ENCODE peak calls at places on chromosomes 1 and 21, in six cellular contexts. B is HCT116, K is GM23248, F is PC-3, D is SK-N-SH, Y is MM.1S. N is an unnamed sample.

GRCh38 chr1:244970661-244971523 is 106.5 kb upstream of the HNRNPU start:
- DNase-seq in D (peak; percentile 90), F (peak; percentile 96), B (peak; percentile 93), Y (peak; percentile 95), K (peak; percentile 97), N (peak; percentile 97)

GRCh38 chr1:166511754-166512153 is 327.5 kb upstream of the POGK start:
- DNase-seq in K (peak; percentile 62), B (no peak), F (peak; percentile 83), D (no peak), Y (no peak), N (no peak)

GRCh38 chr1:46198026-46198826 is at the start of gene POMGNT1:
- DNase-seq in D (peak; percentile 98), K (peak; percentile 89), Y (peak; percentile 79), B (no peak), F (peak; percentile 65), N (peak; percentile 90)

GRCh38 chr1:45789601-45790000 is 13.8 kb upstream of the MAST2 start:
- DNase-seq in Y (no peak), F (no peak), D (no peak), K (no peak), B (no peak), N (no peak)

GRCh38 chr1:17067465-17068245 is 13.8 kb upstream of the SDHB start:
- DNase-seq in B (no peak), F (no peak), Y (no peak), K (no peak), D (no peak), N (no peak)

GRCh38 chr1:101158424-101158823 is 78.4 kb upstream of the S1PR1 start:
- DNase-seq in D (no peak), B (no peak), F (no peak), K (no peak), Y (no peak), N (no peak)

GRCh38 chr1:242454262-242455051 is 70.0 kb downstream of the PLD5 start:
- DNase-seq in F (peak; percentile 72), D (peak; percentile 67), Y (peak; percentile 56), K (peak; percentile 64), B (peak; percentile 3), N (peak; percentile 62)

GRCh38 chr1:237098517-237098916 is 56.5 kb downstream of the RYR2 start:
- DNase-seq in Y (no peak), B (no peak), K (no peak), D (no peak), F (no peak), N (no peak)

GRCh38 chr21:33127154-33127893 is 57.4 kb downstream of the OLIG1 start:
- DNase-seq in B (peak; percentile 48), K (peak; percentile 76), F (peak; percentile 82), D (peak; percentile 60), Y (peak; percentile 83), N (peak; percentile 88)

GRCh38 chr1:50522943-50523342 is 99.7 kb upstream of the DMRTA2 start:
- DNase-seq in Y (no peak), D (no peak), F (no peak), B (no peak), K (no peak), N (no peak)

GRCh38 chr1:112369389-112370285 is 26.4 kb upstream of the CTTNBP2NL start:
- DNase-seq in B (peak; percentile 76), K (peak; percentile 91), F (peak; percentile 92), D (peak; percentile 83), Y (peak; percentile 53), N (peak; percentile 90)

GRCh38 chr1:15764269-15764764 is 5.7 kb downstream of the FBLIM1 start:
- DNase-seq in K (no peak), D (no peak), B (no peak), Y (no peak), F (no peak), N (no peak)

GRCh38 chr1:218165687-218166088 is 119.4 kb upstream of the RRP15 start:
- DNase-seq in B (no peak), D (no peak), K (no peak), Y (peak; percentile 53), F (peak; percentile 35), N (peak; percentile 54)

GRCh38 chr1:204294371-204294770 is 65.4 kb downstream of the PLEKHA6 start:
- DNase-seq in F (peak; percentile 98), K (peak; percentile 94), B (no peak), Y (no peak), D (no peak), N (no peak)

GRCh38 chr1:22876359-22877111 is 96.1 kb downstream of the LACTBL1 start:
- DNase-seq in B (no peak), F (peak; percentile 9), K (peak; percentile 52), D (no peak), Y (no peak), N (no peak)

GRCh38 chr1:65141394-65141793 is 6.6 kb upstream of the AK4 start:
- DNase-seq in D (no peak), K (peak; percentile 69), F (peak; percentile 70), Y (no peak), B (peak; percentile 45), N (no peak)

GRCh38 chr1:224641030-224641429 is 24.9 kb downstream of the CNIH3 start:
- DNase-seq in F (peak; percentile 73), K (no peak), Y (peak; percentile 84), D (no peak), B (peak; percentile 33), N (no peak)

GRCh38 chr1:211620097-211620496 is 41.1 kb upstream of the SLC30A1 start:
- DNase-seq in D (no peak), K (no peak), B (no peak), Y (no peak), F (no peak), N (no peak)

GRCh38 chr1:230105754-230106625 is 39.0 kb downstream of the GALNT2 start:
- DNase-seq in K (peak; percentile 95), Y (peak; percentile 34), D (no peak), F (peak; percentile 99), B (peak; percentile 36), N (no peak)

GRCh38 chr1:7884757-7885156 is 31.9 kb upstream of the UTS2 start:
- DNase-seq in B (no peak), K (no peak), Y (no peak), D (no peak), F (no peak), N (no peak)

GRCh38 chr1:182630586-182630985 is 26.4 kb upstream of the RGS16 start:
- DNase-seq in F (no peak), D (no peak), K (no peak), Y (no peak), B (no peak), N (no peak)

GRCh38 chr1:229268505-229268904 is 2.4 kb upstream of the RAB4A start:
- DNase-seq in Y (no peak), D (no peak), F (no peak), B (no peak), K (peak; percentile 25), N (no peak)

GRCh38 chr1:60463786-60464185 is 390.2 kb upstream of the C1orf87 start:
- DNase-seq in Y (no peak), B (no peak), F (no peak), K (no peak), D (no peak), N (no peak)

GRCh38 chr1:17826165-17826488 is 71.0 kb downstream of the ACTL8 start:
- DNase-seq in D (peak; percentile 83), Y (no peak), K (peak; percentile 66), F (peak; percentile 45), B (peak; percentile 8), N (peak; percentile 77)

GRCh38 chr1:203325004-203325417 is 19.7 kb downstream of the BTG2 start:
- DNase-seq in D (no peak), F (no peak), K (no peak), B (no peak), Y (peak; percentile 96), N (peak; percentile 93)

GRCh38 chr1:59355361-59355760 is 58.5 kb downstream of the FGGY start:
- DNase-seq in B (no peak), K (peak; percentile 65), D (no peak), F (no peak), Y (no peak), N (no peak)

GRCh38 chr1:108896160-108897150 is 19.7 kb downstream of the GPSM2 start:
- DNase-seq in K (peak; percentile 70), B (no peak), Y (no peak), D (no peak), F (no peak), N (no peak)

GRCh38 chr1:114043046-114043445 is 63.8 kb downstream of the OLFML3 start:
- DNase-seq in F (no peak), Y (no peak), D (no peak), B (no peak), K (no peak), N (no peak)
- H3K9me2 ChIP-seq in F (no peaks in the 10 kb centered on the region), Y (no peaks in the 10 kb centered on the region), D (no peaks in the 10 kb centered on the region), B (no peaks in the 10 kb centered on the region), K (no peaks in the 10 kb centered on the region), N (no peaks in the 10 kb centered on the region)

GRCh38 chr1:172537827-172538391 is 5.0 kb downstream of the SUCO start:
- DNase-seq in F (no peak), K (peak; percentile 35), Y (no peak), D (peak; percentile 3), B (no peak), N (no peak)
- H3K9ac ChIP-seq in F (peak overlapping the region; percentile 2), K (no peak overlapping the region), Y (no peak overlapping the region), D (no peak overlapping the region), B (no peak overlapping the region), N (no peak overlapping the region)

DNA sequence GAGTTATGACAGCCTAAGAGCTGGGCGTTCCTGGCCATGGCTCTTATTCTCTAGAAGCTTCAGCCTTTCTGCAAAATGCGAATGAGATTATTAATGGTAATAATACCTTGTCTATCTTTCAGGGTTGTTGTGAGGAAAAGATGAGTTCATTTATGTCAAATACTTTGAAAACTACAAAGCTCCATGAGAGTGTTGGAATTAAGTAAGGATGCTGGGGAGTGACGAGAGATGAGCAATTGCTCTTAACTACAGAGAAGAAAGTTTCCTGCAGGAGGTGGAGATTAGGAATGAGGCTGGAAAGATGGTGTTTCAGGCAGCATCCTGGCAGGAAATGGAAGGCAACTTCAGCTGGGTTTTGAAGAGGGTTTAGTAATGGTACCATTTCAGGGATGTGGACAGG is 124.2 kb downstream of the CACNA1E start:
- DNase-seq in D (no peak), Y (no peak), B (no peak), K (no peak), F (no peak), N (no peak)
- H3K9me2 ChIP-seq in D (no peaks in the 10 kb centered on the region), Y (no peaks in the 10 kb centered on the region), B (no peaks in the 10 kb centered on the region), K (no peaks in the 10 kb centered on the region), F (no peaks in the 10 kb centered on the region), N (no peaks in the 10 kb centered on the region)

GRCh38 chr1:92858564-92859399 is 26.9 kb downstream of the RPL5 start:
- DNase-seq in B (peak; percentile 67), F (peak; percentile 91), K (peak; percentile 89), Y (peak; percentile 68), D (peak; percentile 71), N (peak; percentile 94)
- H3K9ac ChIP-seq in B (no peak overlapping the region), F (no peak overlapping the region), K (peak overlapping the region; percentile 2), Y (peak overlapping the region; percentile 25), D (no peak overlapping the region), N (no peak overlapping the region)

DNA sequence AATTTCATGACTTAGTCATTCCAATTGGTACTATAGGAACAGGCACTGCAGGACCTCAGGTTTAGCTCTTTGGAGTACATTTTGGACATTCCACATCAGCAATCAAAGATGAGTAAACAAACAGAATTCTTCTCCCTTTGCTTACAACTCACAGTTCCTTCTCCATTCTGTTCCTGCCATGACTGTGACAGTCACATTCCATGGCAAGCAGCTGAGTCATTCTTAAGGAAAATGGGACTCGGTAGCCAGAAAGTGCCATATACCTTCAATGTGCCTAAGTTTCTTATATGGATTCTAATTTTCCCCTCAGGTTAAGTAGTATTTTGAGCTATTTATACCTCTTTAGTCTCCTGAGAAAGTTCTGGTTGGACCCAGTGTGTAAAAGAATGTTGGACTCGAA is 25.6 kb downstream of the CRCT1 start:
- DNase-seq in K (no peak), F (no peak), B (no peak), Y (no peak), D (no peak), N (no peak)
- H3K9me2 ChIP-seq in K (no peaks in the 10 kb centered on the region), F (no peaks in the 10 kb centered on the region), B (no peaks in the 10 kb centered on the region), Y (no peaks in the 10 kb centered on the region), D (no peaks in the 10 kb centered on the region), N (no peaks in the 10 kb centered on the region)